ENCODE peak calls at places on chromosomes 1 and 21, in ten cellular contexts. One of them, this sample, is unnamed. For H3K27me3 and H3K4me1, the result is how much of the 10 kb centered on the place peaks cover.

GRCh38 chr1:152029144-152029936 is 7.5 kb downstream of the S100A11 start:
- DNase-seq in HCT116: no peak
- DNase-seq in neuronal stem cell: no peak
- DNase-seq in stomach: no peak
- DNase-seq in transverse colon: no peak
- DNase-seq in GM23248: peak
- DNase-seq in CD8-positive, alpha-beta memory T cell: no peak
- DNase-seq in keratinocyte: no peak
- DNase-seq in mesenchymal stem cell: peak
- DNase-seq in uterus: no peak
- DNase-seq in this sample: no peak

GRCh38 chr21:28308516-28308915 is 684.2 kb downstream of the LTN1 start:
- DNase-seq in transverse colon: no peak
- DNase-seq in mesenchymal stem cell: no peak
- DNase-seq in CD8-positive, alpha-beta memory T cell: no peak
- DNase-seq in GM23248: peak
- DNase-seq in uterus: no peak
- DNase-seq in stomach: no peak
- DNase-seq in keratinocyte: no peak
- DNase-seq in neuronal stem cell: no peak
- DNase-seq in HCT116: no peak
- DNase-seq in this sample: no peak

GRCh38 chr1:171251042-171251740 is 2.9 kb downstream of the FMO1 start:
- DNase-seq in uterus: no peak
- DNase-seq in stomach: peak
- DNase-seq in CD8-positive, alpha-beta memory T cell: no peak
- DNase-seq in GM23248: peak
- DNase-seq in keratinocyte: no peak
- DNase-seq in transverse colon: peak
- DNase-seq in neuronal stem cell: peak
- DNase-seq in mesenchymal stem cell: peak
- DNase-seq in HCT116: peak
- DNase-seq in this sample: peak

GRCh38 chr21:26495283-26495849 is 77.7 kb downstream of the CYYR1 start:
- DNase-seq in GM23248: no peak
- DNase-seq in transverse colon: no peak
- DNase-seq in HCT116: no peak
- DNase-seq in keratinocyte: no peak
- DNase-seq in mesenchymal stem cell: no peak
- DNase-seq in stomach: no peak
- DNase-seq in uterus: no peak
- DNase-seq in CD8-positive, alpha-beta memory T cell: no peak
- DNase-seq in neuronal stem cell: no peak
- DNase-seq in this sample: no peak

GRCh38 chr1:165896277-165896676 is 68.9 kb downstream of the UCK2 start:
- DNase-seq in HCT116: no peak
- DNase-seq in keratinocyte: no peak
- DNase-seq in mesenchymal stem cell: peak
- DNase-seq in transverse colon: no peak
- DNase-seq in neuronal stem cell: no peak
- DNase-seq in stomach: no peak
- DNase-seq in CD8-positive, alpha-beta memory T cell: no peak
- DNase-seq in GM23248: peak
- DNase-seq in uterus: no peak
- DNase-seq in this sample: no peak

GRCh38 chr21:16302851-16303282 is 573.1 kb downstream of the USP25 start:
- DNase-seq in neuronal stem cell: no peak
- DNase-seq in HCT116: no peak
- DNase-seq in GM23248: peak
- DNase-seq in stomach: no peak
- DNase-seq in CD8-positive, alpha-beta memory T cell: no peak
- DNase-seq in keratinocyte: no peak
- DNase-seq in mesenchymal stem cell: peak
- DNase-seq in transverse colon: no peak
- DNase-seq in uterus: peak
- DNase-seq in this sample: no peak

GRCh38 chr1:51192213-51192843 is 43.7 kb upstream of the RNF11 start:
- DNase-seq in GM23248: peak
- DNase-seq in mesenchymal stem cell: peak
- DNase-seq in neuronal stem cell: peak
- DNase-seq in uterus: peak
- DNase-seq in HCT116: peak
- DNase-seq in keratinocyte: peak
- DNase-seq in stomach: peak
- DNase-seq in transverse colon: peak
- DNase-seq in CD8-positive, alpha-beta memory T cell: peak
- DNase-seq in this sample: peak

GRCh38 chr1:167803358-167804217 is 81.8 kb downstream of the MPZL1 start:
- DNase-seq in GM23248: peak
- DNase-seq in HCT116: peak
- DNase-seq in transverse colon: peak
- DNase-seq in mesenchymal stem cell: peak
- DNase-seq in neuronal stem cell: peak
- DNase-seq in keratinocyte: peak
- DNase-seq in CD8-positive, alpha-beta memory T cell: peak
- DNase-seq in stomach: peak
- DNase-seq in uterus: peak
- DNase-seq in this sample: peak

DNA sequence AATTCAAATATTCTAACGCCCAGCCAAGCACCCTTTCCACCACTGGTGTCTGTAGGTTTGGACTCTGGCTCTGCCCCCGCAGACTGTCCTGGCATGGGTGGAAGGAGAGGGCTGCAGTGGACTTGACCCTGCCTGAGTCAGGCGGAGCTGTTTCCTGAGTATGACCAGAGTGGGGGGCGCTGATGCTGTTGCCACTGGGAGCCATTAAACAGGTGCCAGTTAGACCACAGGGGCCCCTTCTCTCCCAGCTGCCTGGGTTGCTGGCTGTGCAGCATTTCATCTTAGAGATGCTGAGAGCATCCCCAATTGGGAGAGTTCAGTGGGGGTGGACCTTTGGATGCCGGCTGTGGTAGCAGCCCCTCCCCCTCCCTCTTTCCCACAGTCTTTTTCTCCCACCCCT is 539.5 kb downstream of the MATN1 start:
- DNase-seq in CD8-positive, alpha-beta memory T cell: no peak
- DNase-seq in HCT116: no peak
- DNase-seq in stomach: no peak
- DNase-seq in neuronal stem cell: no peak
- DNase-seq in uterus: no peak
- DNase-seq in keratinocyte: no peak
- DNase-seq in mesenchymal stem cell: no peak
- DNase-seq in transverse colon: no peak
- DNase-seq in GM23248: no peak
- DNase-seq in this sample: no peak
- H3K27me3 ChIP-seq in CD8-positive, alpha-beta memory T cell: under half
- H3K27me3 ChIP-seq in HCT116: under half
- H3K27me3 ChIP-seq in stomach: under half
- H3K27me3 ChIP-seq in neuronal stem cell: under half
- H3K27me3 ChIP-seq in uterus: under half
- H3K27me3 ChIP-seq in keratinocyte: under half
- H3K27me3 ChIP-seq in mesenchymal stem cell: under half
- H3K27me3 ChIP-seq in transverse colon: under half
- H3K27me3 ChIP-seq in GM23248: under half
- H3K27me3 ChIP-seq in this sample: under half

GRCh38 chr1:59604191-59604590 is 210.6 kb upstream of the HOOK1 start:
- DNase-seq in neuronal stem cell: no peak
- DNase-seq in uterus: no peak
- DNase-seq in GM23248: no peak
- DNase-seq in mesenchymal stem cell: no peak
- DNase-seq in HCT116: no peak
- DNase-seq in keratinocyte: no peak
- DNase-seq in CD8-positive, alpha-beta memory T cell: no peak
- DNase-seq in transverse colon: no peak
- DNase-seq in stomach: no peak
- DNase-seq in this sample: no peak
- H3K4me1 ChIP-seq in neuronal stem cell: under half
- H3K4me1 ChIP-seq in uterus: under half
- H3K4me1 ChIP-seq in GM23248: under half
- H3K4me1 ChIP-seq in mesenchymal stem cell: under half
- H3K4me1 ChIP-seq in HCT116: under half
- H3K4me1 ChIP-seq in keratinocyte: under half
- H3K4me1 ChIP-seq in CD8-positive, alpha-beta memory T cell: under half
- H3K4me1 ChIP-seq in transverse colon: under half
- H3K4me1 ChIP-seq in stomach: under half
- H3K4me1 ChIP-seq in this sample: under half

GRCh38 chr1:232743999-232744398 is 61.2 kb upstream of the MAP10 start:
- DNase-seq in uterus: no peak
- DNase-seq in stomach: no peak
- DNase-seq in GM23248: no peak
- DNase-seq in transverse colon: no peak
- DNase-seq in CD8-positive, alpha-beta memory T cell: no peak
- DNase-seq in HCT116: no peak
- DNase-seq in mesenchymal stem cell: peak
- DNase-seq in neuronal stem cell: no peak
- DNase-seq in keratinocyte: no peak
- DNase-seq in this sample: no peak
- H3K27me3 ChIP-seq in uterus: under half
- H3K27me3 ChIP-seq in stomach: under half
- H3K27me3 ChIP-seq in GM23248: under half
- H3K27me3 ChIP-seq in transverse colon: under half
- H3K27me3 ChIP-seq in CD8-positive, alpha-beta memory T cell: under half
- H3K27me3 ChIP-seq in HCT116: under half
- H3K27me3 ChIP-seq in mesenchymal stem cell: under half
- H3K27me3 ChIP-seq in neuronal stem cell: under half
- H3K27me3 ChIP-seq in keratinocyte: under half
- H3K27me3 ChIP-seq in this sample: under half

GRCh38 chr1:40787733-40788560 is 4.4 kb downstream of the KCNQ4 start:
- DNase-seq in transverse colon: no peak
- DNase-seq in GM23248: no peak
- DNase-seq in keratinocyte: no peak
- DNase-seq in CD8-positive, alpha-beta memory T cell: no peak
- DNase-seq in stomach: no peak
- DNase-seq in uterus: no peak
- DNase-seq in neuronal stem cell: no peak
- DNase-seq in mesenchymal stem cell: no peak
- DNase-seq in HCT116: no peak
- DNase-seq in this sample: no peak
- H3K4me1 ChIP-seq in transverse colon: under half
- H3K4me1 ChIP-seq in GM23248: under half
- H3K4me1 ChIP-seq in keratinocyte: under half
- H3K4me1 ChIP-seq in CD8-positive, alpha-beta memory T cell: under half
- H3K4me1 ChIP-seq in stomach: half or more
- H3K4me1 ChIP-seq in uterus: under half
- H3K4me1 ChIP-seq in neuronal stem cell: under half
- H3K4me1 ChIP-seq in mesenchymal stem cell: under half
- H3K4me1 ChIP-seq in HCT116: under half
- H3K4me1 ChIP-seq in this sample: under half

GRCh38 chr1:204191481-204191880 is 4.8 kb downstream of the KISS1 start:
- DNase-seq in mesenchymal stem cell: no peak
- DNase-seq in CD8-positive, alpha-beta memory T cell: no peak
- DNase-seq in stomach: peak
- DNase-seq in uterus: no peak
- DNase-seq in keratinocyte: no peak
- DNase-seq in neuronal stem cell: no peak
- DNase-seq in transverse colon: no peak
- DNase-seq in GM23248: no peak
- DNase-seq in HCT116: no peak
- DNase-seq in this sample: no peak

GRCh38 chr1:204192046-204192445 is 4.2 kb downstream of the KISS1 start:
- DNase-seq in uterus: no peak
- DNase-seq in transverse colon: no peak
- DNase-seq in GM23248: no peak
- DNase-seq in keratinocyte: no peak
- DNase-seq in CD8-positive, alpha-beta memory T cell: no peak
- DNase-seq in mesenchymal stem cell: no peak
- DNase-seq in neuronal stem cell: no peak
- DNase-seq in HCT116: no peak
- DNase-seq in stomach: no peak
- DNase-seq in this sample: no peak

GRCh38 chr1:204186597-204186996 is 9.7 kb downstream of the KISS1 start:
- DNase-seq in uterus: no peak
- DNase-seq in HCT116: no peak
- DNase-seq in keratinocyte: no peak
- DNase-seq in mesenchymal stem cell: no peak
- DNase-seq in neuronal stem cell: no peak
- DNase-seq in CD8-positive, alpha-beta memory T cell: no peak
- DNase-seq in transverse colon: no peak
- DNase-seq in stomach: no peak
- DNase-seq in GM23248: no peak
- DNase-seq in this sample: no peak

GRCh38 chr1:204190212-204191211 is 5.8 kb downstream of the KISS1 start:
- DNase-seq in CD8-positive, alpha-beta memory T cell: no peak
- DNase-seq in keratinocyte: no peak
- DNase-seq in stomach: no peak
- DNase-seq in mesenchymal stem cell: peak
- DNase-seq in uterus: peak
- DNase-seq in transverse colon: peak
- DNase-seq in HCT116: no peak
- DNase-seq in GM23248: peak
- DNase-seq in neuronal stem cell: no peak
- DNase-seq in this sample: no peak

DNA sequence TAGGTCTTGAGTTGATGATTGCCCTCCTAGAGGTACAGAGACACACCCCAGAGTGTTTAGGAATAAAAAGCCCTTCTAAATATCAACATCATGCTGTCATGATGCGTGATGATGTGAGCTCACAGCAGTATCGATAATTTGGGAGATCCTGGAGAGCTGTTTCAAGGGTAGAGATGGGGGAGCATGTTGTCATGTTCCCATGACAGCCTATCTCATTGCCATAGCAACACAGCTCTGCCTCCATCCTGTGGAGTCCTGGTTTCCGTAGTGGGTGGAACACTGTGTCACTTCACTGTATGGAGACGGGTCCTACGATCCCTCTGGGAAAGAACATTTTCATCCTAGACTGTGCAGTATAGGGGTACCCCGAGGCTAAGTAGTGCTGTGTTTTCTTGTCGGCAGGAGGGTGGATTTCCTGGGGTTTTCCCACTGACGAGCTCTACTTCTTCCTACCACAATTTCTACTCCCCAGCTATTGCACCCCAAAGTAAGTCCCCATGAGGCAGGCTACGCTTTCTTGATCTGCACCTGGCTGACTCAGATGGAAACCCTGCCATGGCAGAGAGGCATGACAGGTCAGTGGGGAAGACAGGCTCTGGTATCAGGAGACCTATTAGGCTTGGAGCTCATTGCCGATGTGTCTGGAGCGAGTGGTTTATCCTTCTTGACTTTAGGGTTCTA is 7.2 kb downstream of the KISS1 start:
- DNase-seq in transverse colon: no peak
- DNase-seq in keratinocyte: no peak
- DNase-seq in CD8-positive, alpha-beta memory T cell: no peak
- DNase-seq in stomach: no peak
- DNase-seq in uterus: no peak
- DNase-seq in HCT116: no peak
- DNase-seq in neuronal stem cell: no peak
- DNase-seq in GM23248: no peak
- DNase-seq in mesenchymal stem cell: no peak
- DNase-seq in this sample: no peak
- H3K27me3 ChIP-seq in transverse colon: half or more
- H3K27me3 ChIP-seq in keratinocyte: under half
- H3K27me3 ChIP-seq in CD8-positive, alpha-beta memory T cell: under half
- H3K27me3 ChIP-seq in stomach: under half
- H3K27me3 ChIP-seq in uterus: under half
- H3K27me3 ChIP-seq in HCT116: under half
- H3K27me3 ChIP-seq in neuronal stem cell: half or more
- H3K27me3 ChIP-seq in GM23248: under half
- H3K27me3 ChIP-seq in mesenchymal stem cell: half or more
- H3K27me3 ChIP-seq in this sample: under half

DNA sequence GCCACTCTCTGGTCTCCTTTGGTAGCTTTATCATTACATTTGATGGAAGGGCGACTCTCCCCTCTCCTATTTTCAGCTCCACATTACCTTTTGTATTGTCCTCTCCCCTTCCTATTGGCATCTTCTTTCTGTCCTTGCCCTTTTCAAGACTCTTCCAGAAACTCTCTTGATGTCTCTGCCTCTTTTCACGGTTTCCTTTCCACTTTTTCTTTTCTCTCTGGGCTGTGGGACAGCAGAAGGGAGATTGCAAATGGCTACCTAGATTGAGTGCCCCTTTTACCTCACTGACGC is 17.5 kb downstream of the IER5 start:
- DNase-seq in HCT116: no peak
- DNase-seq in keratinocyte: no peak
- DNase-seq in stomach: no peak
- DNase-seq in neuronal stem cell: no peak
- DNase-seq in uterus: no peak
- DNase-seq in transverse colon: no peak
- DNase-seq in GM23248: no peak
- DNase-seq in mesenchymal stem cell: no peak
- DNase-seq in CD8-positive, alpha-beta memory T cell: no peak
- DNase-seq in this sample: no peak
- H3K4me1 ChIP-seq in HCT116: half or more
- H3K4me1 ChIP-seq in keratinocyte: under half
- H3K4me1 ChIP-seq in stomach: under half
- H3K4me1 ChIP-seq in neuronal stem cell: under half
- H3K4me1 ChIP-seq in uterus: under half
- H3K4me1 ChIP-seq in transverse colon: under half
- H3K4me1 ChIP-seq in GM23248: under half
- H3K4me1 ChIP-seq in mesenchymal stem cell: under half
- H3K4me1 ChIP-seq in CD8-positive, alpha-beta memory T cell: under half
- H3K4me1 ChIP-seq in this sample: under half

This sample was measured in prostate gland.